ENCODE peak calls at places on chromosome 19, in eight cellular contexts. J is HepG2, X is nephron progenitor cell, Z is brain microvascular endothelial cell, V is OCI-LY7, T is GM23338, S is mesothelial cell of epicardium, Y is SK-N-SH. A is an unnamed sample.

GRCh38 chr19:48671456-48671995 is 1.3 kb downstream of the NTN5 start:
- DNase-seq in S (no peak), V (no peak), Y (no peak), Z (no peak), T (no peak), J (no peak), X (no peak), A (no peak)

GRCh38 chr19:52923782-52924593 is 760 bp upstream of the ZNF888 start:
- DNase-seq in Y (no peak), T (peak), X (no peak), Z (peak), S (no peak), J (peak), V (no peak), A (peak)

GRCh38 chr19:55247621-55248099 is 11.2 kb downstream of the PPP6R1 start:
- DNase-seq in S (no peak), Z (peak), Y (peak), J (no peak), V (no peak), T (no peak), X (no peak), A (peak)

GRCh38 chr19:43797556-43797955 is 4.7 kb downstream of the LYPD5 start:
- DNase-seq in Z (no peak), S (no peak), T (no peak), V (no peak), J (no peak), X (no peak), Y (no peak), A (no peak)

GRCh38 chr19:16940626-16941025 is 51.8 kb downstream of the F2RL3 start:
- DNase-seq in X (no peak), Y (no peak), S (no peak), T (no peak), J (no peak), V (no peak), Z (no peak), A (no peak)

GRCh38 chr19:48321372-48321621 is 4.1 kb upstream of the EMP3 start:
- DNase-seq in T (peak), Y (peak), S (peak), J (no peak), Z (peak), X (peak), V (peak), A (peak)

GRCh38 chr19:42111384-42111783 is 20.9 kb downstream of the POU2F2 start:
- DNase-seq in Y (no peak), V (no peak), X (no peak), T (no peak), Z (peak), S (no peak), J (no peak), A (peak)

GRCh38 chr19:42529248-42529764 is 1.0 kb upstream of the CEACAM1 start:
- DNase-seq in Y (peak), T (peak), S (peak), X (peak), J (peak), V (peak), Z (peak), A (peak)

GRCh38 chr19:2488405-2488941 is 12.5 kb downstream of the GADD45B start:
- DNase-seq in V (no peak), J (no peak), Z (no peak), T (no peak), Y (no peak), X (no peak), S (no peak), A (no peak)

GRCh38 chr19:359653-359925 is 15.0 kb upstream of the MIER2 start:
- DNase-seq in Z (no peak), V (no peak), J (no peak), S (no peak), X (no peak), Y (no peak), T (no peak), A (no peak)

GRCh38 chr19:15684828-15685227 is 11.9 kb downstream of the CYP4F12 start:
- DNase-seq in X (peak), Z (no peak), T (no peak), V (no peak), J (no peak), Y (no peak), S (no peak), A (no peak)

GRCh38 chr19:39150807-39151206 is 25.2 kb downstream of the PAK4 start:
- DNase-seq in T (no peak), Z (no peak), X (no peak), V (no peak), S (no peak), J (no peak), Y (no peak), A (no peak)

GRCh38 chr19:37977992-37978391 is 71.0 kb downstream of the SIPA1L3 start:
- DNase-seq in X (no peak), J (no peak), Z (peak), V (peak), T (no peak), Y (no peak), S (no peak), A (no peak)

GRCh38 chr19:48303866-48304265 is 21.5 kb upstream of the EMP3 start:
- DNase-seq in V (no peak), Y (no peak), S (no peak), J (no peak), Z (no peak), T (no peak), X (no peak), A (no peak)

GRCh38 chr19:16351133-16351809 is 26.6 kb downstream of the KLF2 start:
- DNase-seq in Y (no peak), J (no peak), V (no peak), T (no peak), S (no peak), Z (no peak), X (no peak), A (peak)

GRCh38 chr19:1864480-1865171 is 1.2 kb upstream of the KLF16 start:
- DNase-seq in J (peak), V (peak), X (peak), T (peak), Z (no peak), Y (peak), S (no peak), A (peak)

GRCh38 chr19:42596391-42597071 is 1.8 kb upstream of the CEACAM8 start:
- DNase-seq in J (no peak), Y (peak), V (peak), X (peak), S (no peak), T (peak), Z (no peak), A (peak)

GRCh38 chr19:6717441-6717971 is 2.9 kb downstream of the C3 start:
- DNase-seq in X (no peak), J (no peak), Z (no peak), Y (no peak), T (peak), V (no peak), S (no peak), A (no peak)

GRCh38 chr19:19463348-19464117 is 51.8 kb downstream of the TSSK6 start:
- DNase-seq in S (no peak), X (no peak), Y (no peak), Z (peak), T (no peak), V (no peak), J (no peak), A (peak)

GRCh38 chr19:43533546-43534304 is 737 bp downstream of the ZNF575 start:
- DNase-seq in J (peak), X (peak), S (peak), Z (peak), T (peak), Y (peak), V (peak), A (peak)

GRCh38 chr19:16714702-16715294 is 4.8 kb upstream of the NWD1 start:
- DNase-seq in Z (peak), T (peak), X (peak), Y (peak), S (no peak), J (peak), V (peak), A (peak)

GRCh38 chr19:40266111-40266510 is 19.0 kb downstream of the AKT2 start:
- DNase-seq in V (no peak), J (no peak), Y (no peak), T (no peak), X (no peak), Z (no peak), S (no peak), A (no peak)

GRCh38 chr19:1159864-1160595 is 14.0 kb downstream of the SBNO2 start:
- DNase-seq in T (no peak), Z (no peak), J (no peak), V (no peak), S (no peak), Y (no peak), X (no peak), A (no peak)

GRCh38 chr19:53103141-53103902 is at the start of gene ZNF160:
- DNase-seq in X (peak), Y (peak), T (peak), S (peak), J (peak), Z (peak), V (peak), A (peak)

GRCh38 chr19:48511321-48511731 is 309 bp downstream of the LMTK3 start:
- DNase-seq in Z (no peak), Y (no peak), X (peak), T (no peak), V (no peak), J (no peak), S (no peak), A (no peak)

GRCh38 chr19:43504426-43505185 is at the start of gene PHLDB3:
- DNase-seq in T (peak), S (no peak), Y (peak), V (no peak), J (peak), X (peak), Z (no peak), A (peak)

GRCh38 chr19:27972291-27973040 is 1240.5 kb downstream of the UQCRFS1 start:
- DNase-seq in S (no peak), J (no peak), Z (peak), T (no peak), V (no peak), X (no peak), Y (no peak), A (no peak)

GRCh38 chr19:10551698-10552301 is 8.1 kb downstream of the ATG4D start:
- DNase-seq in V (peak), Y (no peak), T (peak), J (no peak), S (no peak), X (no peak), Z (no peak), A (no peak)
- TF ChIP-seq CTCF in V (peak), Y (no peak), T (peak), J (peak), S (no peak), X (no peak), Z (peak), A (no peak)

GRCh38 chr19:4816388-4817165 is 14.9 kb downstream of the TICAM1 start:
- DNase-seq in Z (no peak), V (no peak), T (no peak), X (no peak), Y (no peak), S (no peak), J (no peak), A (no peak)

GRCh38 chr19:4815426-4816387 is 15.8 kb downstream of the TICAM1 start:
- DNase-seq in X (peak), T (peak), S (peak), Z (peak), V (peak), Y (peak), J (peak), A (peak)

GRCh38 chr19:4814625-4815425 is 16.7 kb downstream of the TICAM1 start:
- DNase-seq in T (no peak), S (no peak), Y (no peak), J (no peak), V (no peak), X (no peak), Z (no peak), A (peak)

GRCh38 chr19:4821265-4821664 is 10.2 kb downstream of the TICAM1 start:
- DNase-seq in V (no peak), T (no peak), Z (no peak), Y (no peak), X (no peak), S (no peak), J (no peak), A (no peak)

GRCh38 chr19:4817467-4818277 is 13.8 kb downstream of the TICAM1 start:
- DNase-seq in Y (no peak), V (no peak), S (no peak), T (peak), J (no peak), X (no peak), Z (no peak), A (no peak)
- TF ChIP-seq CTCF in Y (no peak), V (no peak), S (no peak), T (no peak), J (peak), X (no peak), Z (no peak), A (no peak)

DNA sequence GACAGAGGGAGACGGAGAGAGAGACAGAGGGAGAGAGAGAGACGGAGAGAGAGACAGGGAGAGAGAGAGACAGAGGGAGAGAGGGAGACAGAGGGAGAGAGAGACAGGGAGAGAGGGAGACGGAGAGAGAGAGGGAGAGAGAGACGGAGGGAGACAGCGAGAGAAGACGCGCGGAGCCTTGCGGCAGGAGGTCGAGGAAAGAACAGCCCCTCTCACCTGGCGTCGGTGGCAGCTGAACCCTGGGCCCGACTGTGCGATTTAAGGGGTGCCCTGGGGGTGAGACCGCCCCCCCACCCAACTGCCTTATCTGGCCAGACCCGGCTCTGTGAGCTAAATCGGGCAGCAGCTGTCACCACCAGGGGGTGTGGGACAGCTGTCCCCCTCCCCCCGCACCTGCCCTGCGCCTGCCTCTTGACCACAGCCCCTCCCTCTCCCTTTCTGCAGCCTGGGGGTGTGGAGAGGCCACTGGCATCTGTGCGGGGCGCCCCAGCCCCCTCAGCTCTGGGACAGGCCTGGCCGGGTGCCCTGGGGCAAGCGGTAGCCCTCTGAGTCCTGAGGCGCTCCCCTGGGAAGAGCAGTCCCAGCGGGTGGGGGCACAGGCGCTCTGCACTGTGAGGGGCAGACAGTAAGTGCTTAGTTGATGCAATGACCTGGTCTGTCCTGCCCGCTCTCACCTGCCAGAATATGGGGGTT is 10.8 kb downstream of the JOSD2 start:
- DNase-seq in Y (peak), S (no peak), V (no peak), Z (no peak), X (peak), J (no peak), T (peak), A (no peak)
- TF ChIP-seq CTCF in Y (peak), S (peak), V (no peak), Z (peak), X (no peak), J (peak), T (peak), A (no peak)

DNA sequence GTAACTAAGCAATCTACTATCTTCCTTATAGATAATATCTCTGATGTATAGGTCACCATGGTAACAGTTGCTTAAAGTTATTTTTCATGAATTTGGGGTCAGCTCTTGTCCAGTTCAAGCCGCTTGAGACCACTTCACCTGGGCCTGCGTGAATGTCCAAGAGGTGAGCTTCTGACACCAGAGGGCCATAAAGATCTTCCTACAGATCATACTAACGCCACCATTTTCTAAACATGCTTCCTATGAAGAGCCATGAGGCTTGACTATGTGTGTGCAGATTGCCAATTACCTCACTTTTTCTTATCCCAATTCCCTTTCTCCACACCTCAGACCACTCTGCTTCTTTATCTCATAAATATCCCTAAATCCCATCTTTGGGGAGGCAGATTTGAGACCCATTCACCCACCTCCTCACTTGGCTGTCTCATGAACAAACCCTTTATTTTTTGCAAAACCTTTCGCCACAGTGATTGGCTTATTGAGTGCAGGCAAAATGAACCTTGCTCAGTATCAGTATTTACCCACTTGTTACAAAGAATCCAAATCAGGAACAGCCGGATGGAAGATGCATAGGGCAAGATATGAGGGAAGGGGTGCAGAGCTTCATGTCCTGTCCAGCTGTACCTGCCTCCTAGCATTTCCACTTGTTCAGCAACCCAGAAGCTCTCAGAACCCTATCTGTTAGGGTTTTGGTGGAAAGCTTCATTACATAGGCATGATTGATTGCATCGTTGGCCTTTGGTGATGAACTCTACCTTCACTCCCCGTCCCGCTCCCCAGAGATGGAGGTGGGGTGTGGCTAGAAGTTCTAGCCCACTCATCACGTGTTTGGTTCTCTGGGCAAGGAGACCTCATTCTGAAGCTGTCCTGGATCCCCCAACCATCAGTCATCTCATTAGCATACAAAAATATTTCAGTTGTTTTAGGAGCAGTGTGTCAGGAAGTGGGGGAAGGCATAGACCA is 34.2 kb downstream of the FAM187B start:
- DNase-seq in X (no peak), Z (no peak), S (no peak), T (no peak), Y (no peak), V (peak), J (no peak), A (no peak)
- TF ChIP-seq CTCF in X (no peak), Z (no peak), S (no peak), T (no peak), Y (no peak), V (peak), J (no peak), A (no peak)

GRCh38 chr19:32866564-32867265 is 2.9 kb downstream of the SLC7A9 start:
- DNase-seq in J (no peak), V (no peak), X (no peak), T (no peak), Y (no peak), Z (no peak), S (no peak), A (no peak)

GRCh38 chr19:32864318-32865007 is 5.1 kb downstream of the SLC7A9 start:
- DNase-seq in T (no peak), V (no peak), Z (no peak), Y (no peak), J (no peak), X (no peak), S (no peak), A (no peak)

GRCh38 chr19:32863841-32864240 is 5.7 kb downstream of the SLC7A9 start:
- DNase-seq in Y (no peak), V (no peak), Z (no peak), T (no peak), X (no peak), J (no peak), S (no peak), A (no peak)

GRCh38 chr19:32866061-32866460 is 3.5 kb downstream of the SLC7A9 start:
- DNase-seq in V (no peak), Z (no peak), Y (no peak), S (no peak), J (no peak), X (no peak), T (no peak), A (no peak)

DNA sequence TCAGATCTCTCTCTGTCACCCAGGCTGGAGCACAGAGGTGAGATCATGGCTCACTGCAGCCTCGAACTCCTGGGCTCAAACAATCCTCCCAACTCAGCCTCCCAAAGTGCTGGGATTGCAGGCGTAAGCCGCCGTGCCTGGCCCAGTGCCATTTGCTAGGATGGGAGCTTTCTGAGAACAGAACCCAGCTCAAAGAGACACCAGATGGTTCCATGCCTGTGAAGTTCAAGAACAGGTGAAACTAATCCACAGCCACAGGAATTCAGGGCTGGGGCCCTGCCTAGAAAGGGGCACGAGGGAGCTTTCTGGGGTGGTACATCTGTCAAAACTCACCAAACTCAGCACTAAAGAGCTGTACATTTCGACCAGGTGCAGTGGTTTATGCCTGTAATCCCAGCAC is 4.2 kb downstream of the SLC7A9 start:
- DNase-seq in Z (no peak), J (no peak), X (no peak), S (no peak), Y (no peak), V (no peak), T (no peak), A (no peak)
- TF ChIP-seq CTCF in Z (no peak), J (no peak), X (no peak), S (no peak), Y (no peak), V (no peak), T (no peak), A (no peak)

GRCh38 chr19:13190781-13191540 is 40.8 kb downstream of the IER2 start:
- DNase-seq in S (no peak), X (no peak), Y (no peak), Z (no peak), J (peak), T (no peak), V (no peak), A (no peak)

GRCh38 chr19:13198634-13199033 is 48.4 kb downstream of the IER2 start:
- DNase-seq in Z (no peak), X (no peak), S (no peak), T (no peak), Y (no peak), J (no peak), V (no peak), A (no peak)

GRCh38 chr19:13195678-13196077 is 45.5 kb downstream of the IER2 start:
- DNase-seq in J (peak), Z (no peak), X (peak), T (peak), Y (no peak), S (no peak), V (peak), A (no peak)
- TF ChIP-seq CTCF in J (peak), Z (peak), X (peak), T (peak), Y (no peak), S (no peak), V (peak), A (no peak)

GRCh38 chr19:51903192-51903591 is 1.6 kb downstream of the ZNF649 start:
- DNase-seq in V (no peak), Y (no peak), X (no peak), T (peak), Z (no peak), S (no peak), J (no peak), A (no peak)

GRCh38 chr19:51904331-51905165 is at the start of gene ZNF649:
- DNase-seq in Z (peak), X (peak), V (peak), T (peak), Y (peak), S (peak), J (peak), A (peak)

DNA sequence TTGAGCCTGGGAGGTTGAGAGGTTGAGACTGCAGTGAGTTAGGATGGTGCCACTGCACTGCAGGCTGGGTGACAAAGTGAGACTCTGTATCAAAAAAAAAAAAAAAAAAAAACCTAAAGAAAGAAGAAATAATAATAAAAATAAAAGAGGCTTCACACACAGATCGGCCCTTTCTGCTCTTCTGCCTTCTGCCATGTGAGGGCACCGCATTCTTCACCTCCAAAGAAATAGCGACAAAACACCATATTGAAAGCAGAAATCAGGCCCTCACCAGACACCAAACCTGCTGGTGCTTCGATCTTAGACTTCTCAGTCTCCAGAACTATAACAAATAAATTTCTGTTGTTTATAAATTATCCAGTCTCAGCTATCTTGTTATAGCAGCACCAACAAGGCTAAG is 3.0 kb downstream of the ZNF649 start:
- DNase-seq in Y (no peak), X (no peak), S (no peak), J (no peak), T (peak), V (no peak), Z (no peak), A (peak)
- TF ChIP-seq CTCF in Y (no peak), X (no peak), S (no peak), J (peak), T (peak), V (peak), Z (peak), A (no peak)